ENCODE peak calls at places on chromosomes 7 and 10, in five cellular contexts. U, Z, A, Y and P are unnamed samples.

GRCh38 chr10:29849434-29849833 is 210.0 kb downstream of the JCAD start:
- DNase-seq in U (peak), Z (no peak), A (no peak), Y (no peak), P (no peak)

GRCh38 chr10:323651-324293 is 188.5 kb downstream of the ZMYND11 start:
- DNase-seq in U (no peak), Z (peak), A (peak), Y (no peak), P (peak)

GRCh38 chr10:59595584-59595983 is 114.1 kb downstream of the SLC16A9 start:
- DNase-seq in U (peak), Z (no peak), A (no peak), Y (no peak), P (no peak)

GRCh38 chr7:148916186-148916585 is 32.1 kb upstream of the EZH2 start:
- DNase-seq in U (no peak), Z (no peak), A (no peak), Y (no peak), P (no peak)

GRCh38 chr10:123391275-123392028 is 237.2 kb downstream of the BUB3 start:
- DNase-seq in U (no peak), Z (peak), A (no peak), Y (no peak), P (no peak)

GRCh38 chr10:123154943-123155505 is 822 bp downstream of the BUB3 start:
- DNase-seq in U (no peak), Z (no peak), A (peak), Y (no peak), P (peak)

GRCh38 chr10:122298598-122299301 is 27.7 kb downstream of the BTBD16 start:
- DNase-seq in U (peak), Z (no peak), A (peak), Y (peak), P (peak)

GRCh38 chr7:148334959-148335577 is 255.5 kb upstream of the C7orf33 start:
- DNase-seq in U (no peak), Z (no peak), A (no peak), Y (no peak), P (no peak)

GRCh38 chr7:138460176-138460648 is at the start of gene TRIM24:
- DNase-seq in U (peak), Z (no peak), A (no peak), Y (no peak), P (no peak)

GRCh38 chr10:70379581-70380176 is 2.7 kb downstream of the LRRC20 start:
- DNase-seq in U (peak), Z (no peak), A (no peak), Y (peak), P (no peak)

GRCh38 chr10:25890995-25891394 is 43.0 kb upstream of the MYO3A start:
- DNase-seq in U (no peak), Z (no peak), A (no peak), Y (no peak), P (no peak)

GRCh38 chr10:5404188-5405041 is at the start of gene TUBAL3:
- DNase-seq in U (no peak), Z (no peak), A (no peak), Y (peak), P (no peak)

GRCh38 chr7:53350241-53350640 is 314.8 kb downstream of the POM121L12 start:
- DNase-seq in U (peak), Z (no peak), A (no peak), Y (peak), P (no peak)

GRCh38 chr10:102599565-102600327 is 44.5 kb upstream of the TRIM8 start:
- DNase-seq in U (no peak), Z (no peak), A (peak), Y (peak), P (no peak)

GRCh38 chr10:95406651-95407280 is 116.0 kb upstream of the PDLIM1 start:
- DNase-seq in U (no peak), Z (no peak), A (no peak), Y (no peak), P (no peak)

GRCh38 chr10:24012249-24012803 is 196.6 kb upstream of the KIAA1217 start:
- DNase-seq in U (no peak), Z (no peak), A (no peak), Y (no peak), P (no peak)

GRCh38 chr10:112988839-112989406 is 38.9 kb downstream of the TCF7L2 start:
- DNase-seq in U (no peak), Z (no peak), A (no peak), Y (no peak), P (no peak)

GRCh38 chr7:77415822-77416620 is at the start of gene GSAP:
- DNase-seq in U (peak), Z (no peak), A (no peak), Y (peak), P (no peak)

GRCh38 chr10:96271017-96271815 is at the start of gene BLNK:
- DNase-seq in U (no peak), Z (peak), A (no peak), Y (no peak), P (no peak)

GRCh38 chr7:32941181-32941995 is 15.9 kb upstream of the FKBP9 start:
- DNase-seq in U (no peak), Z (no peak), A (peak), Y (no peak), P (no peak)

GRCh38 chr7:15305002-15305600 is 256.7 kb downstream of the AGMO start:
- DNase-seq in U (peak), Z (no peak), A (peak), Y (peak), P (peak)

DNA sequence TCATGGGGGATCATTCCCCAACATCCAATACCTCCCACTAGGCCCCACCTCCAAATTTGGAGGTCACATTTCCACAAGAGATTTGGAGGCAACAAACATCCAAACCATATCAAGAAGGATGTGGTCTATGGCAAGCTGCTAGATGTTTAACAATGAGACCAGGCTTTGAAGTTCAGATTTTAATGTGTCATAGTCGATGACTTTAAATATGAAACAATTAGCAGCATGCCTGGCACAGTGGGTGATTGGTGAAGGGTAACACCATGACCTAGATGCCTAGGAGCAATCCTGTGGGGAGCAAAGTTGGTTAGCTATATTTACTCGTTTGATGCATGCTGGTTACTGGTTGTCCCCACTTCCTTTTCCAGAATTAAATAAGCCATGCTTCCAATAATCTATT is 356.4 kb upstream of the VWC2 start:
- DNase-seq in U (no peak), Z (no peak), A (no peak), Y (no peak), P (no peak)
- TF ChIP-seq ZBTB33 in U (no peak), Z (no peak), A (no peak), Y (no peak), P (no peak)

GRCh38 chr7:73851410-73852338 is 9.3 kb upstream of the TMEM270 start:
- DNase-seq in U (no peak), Z (peak), A (peak), Y (peak), P (peak)

GRCh38 chr7:73850212-73850611 is 7.9 kb upstream of the METTL27 start:
- DNase-seq in U (no peak), Z (no peak), A (no peak), Y (no peak), P (no peak)

GRCh38 chr7:73847941-73848723 is 5.8 kb upstream of the METTL27 start:
- DNase-seq in U (no peak), Z (no peak), A (no peak), Y (no peak), P (no peak)

GRCh38 chr7:73852500-73852899 is 8.5 kb upstream of the TMEM270 start:
- DNase-seq in U (no peak), Z (no peak), A (no peak), Y (no peak), P (no peak)

DNA sequence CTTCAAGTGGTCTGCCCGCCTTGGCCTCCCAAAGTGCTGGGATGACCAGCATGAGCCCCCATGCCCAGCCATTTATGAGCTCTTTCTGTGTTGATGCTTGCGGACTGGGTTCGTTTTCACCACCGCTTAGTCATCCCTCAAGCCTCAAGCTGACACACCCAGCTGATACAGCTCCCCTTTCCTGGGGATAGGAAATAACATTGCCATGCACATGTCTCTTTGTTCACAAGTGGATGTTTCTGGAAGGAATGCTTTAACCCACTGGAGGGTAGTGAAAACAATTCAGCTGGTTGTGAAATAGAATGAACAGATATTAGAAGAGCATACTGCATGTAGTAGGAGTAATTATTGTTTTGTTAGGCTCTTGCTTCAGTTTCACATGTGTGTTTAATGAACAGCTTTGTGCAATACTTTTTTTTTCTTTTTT is 8.5 kb upstream of the METTL27 start:
- DNase-seq in U (no peak), Z (no peak), A (no peak), Y (peak), P (peak)
- TF ChIP-seq ZBTB33 in U (no peak), Z (no peak), A (no peak), Y (no peak), P (no peak)

GRCh38 chr7:6276911-6277408 is 4.5 kb upstream of the CYTH3 start:
- DNase-seq in U (peak), Z (no peak), A (no peak), Y (no peak), P (no peak)
- TF ChIP-seq ZBTB33 in U (no peak), Z (no peak), A (no peak), Y (no peak), P (no peak)

DNA sequence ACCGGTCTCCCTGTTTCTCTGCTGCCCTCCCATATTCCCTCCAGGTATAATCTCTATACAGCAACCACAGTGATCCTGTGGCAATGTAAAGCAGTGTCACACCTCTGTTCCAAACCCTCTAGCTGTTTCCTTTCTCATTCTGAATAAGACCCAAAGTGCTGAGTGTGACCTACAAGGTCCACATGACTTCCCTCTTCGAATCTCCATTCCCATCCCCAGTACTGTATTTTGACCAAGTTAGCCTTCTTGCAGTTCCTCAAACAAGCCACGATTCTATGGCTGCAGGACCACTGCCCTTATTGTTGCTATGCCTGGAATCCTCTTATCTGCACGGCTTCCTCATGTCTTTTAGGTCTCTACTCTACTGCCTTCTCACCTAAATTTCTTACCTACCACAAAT is 291.9 kb downstream of the DOCK4 start:
- DNase-seq in U (no peak), Z (no peak), A (no peak), Y (no peak), P (no peak)
- TF ChIP-seq ZBTB33 in U (no peak), Z (no peak), A (no peak), Y (no peak), P (no peak)